ENCODE peak calls at places on chromosome 13, in five cellular contexts. H is GM12878, I is HCT116, X is H1, Q is K562. S is an unnamed sample.

GRCh38 chr13:114064516-114065140 is 67.8 kb downstream of the RASA3 start:
- DNase-seq in H (no peak), I (no peak), X (no peak), Q (peak; percentile 14), S (no peak)

GRCh38 chr13:27830010-27830409 is 37.7 kb downstream of the GSX1 start:
- DNase-seq in H (no peak), I (peak; percentile 32), X (no peak), Q (peak; percentile 78), S (no peak)

GRCh38 chr13:98697833-98698232 is 54.6 kb downstream of the SLC15A1 start:
- DNase-seq in H (no peak), I (no peak), X (no peak), Q (no peak), S (no peak)

GRCh38 chr13:51495300-51495699 is 42.5 kb upstream of the INTS6 start:
- DNase-seq in H (no peak), I (no peak), X (no peak), Q (no peak), S (no peak)

GRCh38 chr13:77338329-77338728 is 11.4 kb upstream of the MYCBP2 start:
- DNase-seq in H (no peak), I (no peak), X (no peak), Q (no peak), S (no peak)

GRCh38 chr13:79901336-79901735 is 420.4 kb downstream of the NDFIP2 start:
- DNase-seq in H (no peak), I (no peak), X (no peak), Q (no peak), S (no peak)

GRCh38 chr13:83350569-83350968 is 531.7 kb downstream of the SLITRK1 start:
- DNase-seq in H (no peak), I (no peak), X (no peak), Q (no peak), S (no peak)

GRCh38 chr13:27857271-27857670 is 62.5 kb upstream of the PDX1 start:
- DNase-seq in H (no peak), I (no peak), X (no peak), Q (no peak), S (no peak)

GRCh38 chr13:112574476-112575294 is 13.3 kb downstream of the TUBGCP3 start:
- DNase-seq in H (no peak), I (no peak), X (no peak), Q (no peak), S (no peak)

GRCh38 chr13:99218545-99218944 is 17.9 kb downstream of the UBAC2 start:
- DNase-seq in H (no peak), I (no peak), X (no peak), Q (no peak), S (no peak)

GRCh38 chr13:110326263-110326904 is 19.3 kb downstream of the COL4A2 start:
- DNase-seq in H (no peak), I (no peak), X (no peak), Q (no peak), S (no peak)

GRCh38 chr13:20102776-20103175 is 58.1 kb downstream of the GJA3 start:
- DNase-seq in H (no peak), I (no peak), X (no peak), Q (no peak), S (no peak)

GRCh38 chr13:35514166-35514565 is 37.7 kb upstream of the MAB21L1 start:
- DNase-seq in H (no peak), I (no peak), X (no peak), Q (no peak), S (no peak)

GRCh38 chr13:92413452-92413851 is 813.2 kb upstream of the GPC6 start:
- DNase-seq in H (no peak), I (no peak), X (no peak), Q (no peak), S (no peak)
- TF ChIP-seq SRF in H (no peak), I (no peak), X (no peak), Q (no peak), S (no peak)

DNA sequence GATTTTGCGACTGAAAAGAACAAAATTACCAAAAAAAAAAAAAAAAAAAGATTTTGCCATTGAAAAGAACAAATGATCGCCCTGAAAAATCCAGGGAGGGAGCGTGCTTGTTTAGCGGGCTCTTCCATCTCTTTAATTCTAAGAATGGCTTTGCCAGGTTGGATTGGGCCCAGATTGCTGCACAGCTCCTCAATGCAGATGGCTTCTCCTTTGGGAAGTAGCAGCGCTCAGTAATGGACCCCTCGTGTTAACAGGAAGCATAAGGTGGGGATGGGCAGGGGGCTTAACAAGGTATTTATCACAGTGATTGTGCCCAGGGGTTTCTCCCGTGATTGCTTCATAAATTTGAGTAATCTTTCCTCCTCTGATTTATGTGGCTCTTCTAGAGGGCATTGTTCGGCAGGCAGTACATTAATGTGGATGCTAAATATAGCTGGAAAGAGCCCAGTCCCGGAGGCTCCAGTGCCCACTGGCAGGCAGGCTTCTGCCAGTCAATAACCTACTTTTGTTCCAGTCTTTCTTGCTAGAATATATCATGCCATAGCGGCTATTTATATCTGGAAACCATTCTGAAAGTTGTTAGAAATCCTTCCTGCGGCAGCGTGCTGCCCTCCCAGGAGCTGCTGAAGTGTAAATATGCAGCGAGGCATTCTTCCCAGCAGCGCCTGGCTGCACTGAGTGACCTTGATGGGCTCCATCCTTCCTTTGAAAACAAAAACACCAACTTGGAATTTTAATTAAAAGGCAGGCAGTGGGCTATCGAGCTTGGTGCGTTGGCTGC is 64.9 kb downstream of the FGF9 start:
- DNase-seq in H (no peak), I (no peak), X (no peak), Q (no peak), S (no peak)
- TF ChIP-seq SRF in H (no peak), I (no peak), X (no peak), Q (no peak), S (no peak)

DNA sequence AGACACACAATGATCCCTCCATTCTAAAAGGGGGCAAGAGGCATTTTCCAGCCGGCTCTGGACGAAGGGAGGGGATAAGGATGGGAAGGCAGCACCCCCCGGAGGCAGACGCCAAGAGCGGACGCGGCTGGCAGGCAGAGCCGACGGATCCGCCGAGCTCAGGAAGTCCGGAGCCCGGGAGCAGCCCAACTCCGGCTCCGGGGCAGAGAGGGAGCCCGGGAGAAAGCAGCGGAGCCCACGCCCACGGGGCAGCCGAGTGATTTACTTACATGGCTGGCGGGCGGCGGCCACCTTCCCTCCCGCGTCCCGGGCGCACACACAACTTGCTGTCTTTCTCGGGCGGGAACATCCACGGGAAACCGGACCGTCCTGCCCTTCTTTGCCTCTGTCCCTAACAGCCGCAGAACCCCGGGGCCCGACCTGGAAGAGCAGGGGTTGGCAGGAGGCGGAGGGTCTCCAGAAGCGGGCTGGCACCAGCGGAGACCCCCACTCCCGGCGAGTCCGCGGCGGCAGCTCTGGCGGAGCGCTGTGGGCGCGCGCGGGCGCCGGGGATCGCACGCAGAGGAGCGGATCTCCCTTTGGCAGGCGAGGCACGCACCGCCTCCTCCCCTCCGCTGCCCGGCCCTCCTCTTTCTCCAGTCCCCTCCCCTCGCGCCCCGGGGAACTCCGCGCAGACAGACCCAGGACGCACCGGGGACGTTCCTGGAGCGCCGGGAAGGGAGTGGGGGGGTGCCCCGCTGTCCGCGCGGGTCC is at the start of gene LHFPL6:
- DNase-seq in H (no peak), I (no peak), X (peak; percentile 46), Q (no peak), S (peak; percentile 3)
- TF ChIP-seq SRF in H (no peak), I (no peak), X (no peak), Q (no peak), S (no peak)

GRCh38 chr13:30466358-30466714 is 600 bp upstream of the HMGB1 start:
- DNase-seq in H (no peak), I (no peak), X (no peak), Q (no peak), S (no peak)
- TF ChIP-seq SRF in H (no peak), I (no peak), X (no peak), Q (no peak), S (no peak)

DNA sequence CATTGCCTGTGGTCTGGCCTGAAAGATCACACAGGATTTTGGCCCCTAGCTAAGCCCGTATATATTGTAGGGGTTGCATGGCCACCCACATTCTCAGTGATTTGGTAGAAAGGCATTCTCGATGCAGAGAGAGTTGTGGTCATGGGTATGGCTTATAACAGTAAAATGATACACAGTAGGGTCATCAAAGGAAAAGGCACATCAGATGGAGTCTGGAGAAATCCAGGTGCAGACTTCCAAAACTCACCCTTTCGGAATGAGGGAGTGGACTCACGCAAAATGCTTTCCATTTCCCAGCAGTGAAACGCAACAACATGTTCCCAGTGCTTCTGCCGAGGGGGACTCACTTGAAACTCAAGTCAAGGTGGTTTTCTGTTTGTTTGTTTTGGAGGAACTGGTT is 802.5 kb upstream of the SLITRK1 start:
- DNase-seq in H (no peak), I (no peak), X (no peak), Q (no peak), S (no peak)
- TF ChIP-seq SRF in H (no peak), I (no peak), X (no peak), Q (no peak), S (no peak)

DNA sequence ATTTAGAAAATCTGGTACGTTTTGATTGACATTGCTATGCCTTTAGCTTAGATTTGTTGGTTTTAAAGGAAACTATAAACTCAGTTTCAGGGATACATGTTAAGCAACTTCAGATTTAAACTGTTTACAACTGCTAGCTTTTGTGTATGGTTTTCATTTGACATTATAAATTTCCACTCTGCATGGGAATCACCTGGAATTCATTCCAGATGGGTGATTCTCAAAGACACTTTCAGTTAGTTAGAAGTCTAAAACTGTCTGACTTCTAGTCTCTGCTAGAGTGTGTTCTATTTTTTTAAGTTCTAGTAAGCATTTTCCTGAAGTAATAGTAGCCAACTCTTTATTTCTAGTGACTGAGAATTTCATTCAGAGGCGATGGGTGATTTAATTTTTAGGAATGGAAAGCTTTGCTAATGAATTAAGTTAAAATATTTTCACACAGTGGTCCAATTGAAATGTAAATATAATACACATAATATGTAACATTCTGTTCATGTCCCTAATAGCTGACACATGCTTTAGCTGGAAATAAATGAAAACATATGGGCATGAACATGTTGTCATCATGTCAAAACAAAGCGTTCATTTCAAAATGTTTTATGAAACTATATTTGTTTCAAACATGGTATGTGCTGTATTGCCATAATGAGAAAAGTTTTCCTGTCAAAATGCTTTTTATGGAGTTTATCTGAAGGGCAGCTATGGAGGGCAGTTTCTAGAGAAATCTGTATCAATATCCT is 58.3 kb upstream of the CSNK1A1L start:
- DNase-seq in H (no peak), I (no peak), X (no peak), Q (no peak), S (no peak)
- TF ChIP-seq SRF in H (no peak), I (no peak), X (no peak), Q (no peak), S (no peak)

S was measured in HepG2.